ENCODE peak calls at places on chromosomes 16 and 17, in five cellular contexts. Z is fibroblast of mammary gland, A is brain microvascular endothelial cell, C is left colon, T is kidney tubule cell. B is an unnamed sample.

GRCh38 chr17:17152385-17152784 is 53.7 kb downstream of the PLD6 start:
- DNase-seq in Z (no peak), A (no peak), C (peak; percentile 19), T (peak; percentile 81), B (no peak)

GRCh38 chr17:4968166-4968915 is 724 bp upstream of the SPAG7 start:
- DNase-seq in Z (no peak), A (no peak), C (no peak), T (no peak), B (no peak)

GRCh38 chr16:77437859-77438258 is 3.0 kb upstream of the ADAMTS18 start:
- DNase-seq in Z (peak; percentile 25), A (peak; percentile 56), C (no peak), T (peak; percentile 28), B (no peak)

GRCh38 chr17:74240637-74241036 is 27.3 kb downstream of the TTYH2 start:
- DNase-seq in Z (peak; percentile 83), A (no peak), C (no peak), T (no peak), B (peak; percentile 27)

GRCh38 chr16:4377573-4378146 is 6.0 kb downstream of the VASN start:
- DNase-seq in Z (no peak), A (no peak), C (no peak), T (no peak), B (no peak)

GRCh38 chr16:85321856-85322271 is 209.6 kb upstream of the CIBAR2 start:
- DNase-seq in Z (peak; percentile 99), A (peak; percentile 55), C (peak; percentile 69), T (peak; percentile 32), B (peak; percentile 99)

GRCh38 chr17:82328994-82329507 is 4.5 kb downstream of the SECTM1 start:
- DNase-seq in Z (no peak), A (no peak), C (peak; percentile 37), T (no peak), B (no peak)

GRCh38 chr16:19853973-19854876 is 30.4 kb downstream of the GPRC5B start:
- DNase-seq in Z (no peak), A (no peak), C (no peak), T (peak; percentile 17), B (no peak)

GRCh38 chr17:74332017-74332650 is 6.1 kb downstream of the KIF19 start:
- DNase-seq in Z (no peak), A (no peak), C (no peak), T (no peak), B (no peak)

GRCh38 chr16:89044394-89045180 is 49.1 kb upstream of the ACSF3 start:
- DNase-seq in Z (no peak), A (no peak), C (peak; percentile 2), T (no peak), B (no peak)

GRCh38 chr16:70782237-70782636 is 18.7 kb downstream of the VAC14 start:
- DNase-seq in Z (no peak), A (no peak), C (no peak), T (no peak), B (no peak)

GRCh38 chr16:75632857-75633256 is 9.8 kb upstream of the ADAT1 start:
- DNase-seq in Z (no peak), A (no peak), C (no peak), T (no peak), B (no peak)

GRCh38 chr16:57769541-57770145 is 32.6 kb downstream of the KIFC3 start:
- DNase-seq in Z (no peak), A (no peak), C (no peak), T (no peak), B (no peak)

GRCh38 chr17:81043725-81044427 is 8.9 kb downstream of the BAIAP2 start:
- DNase-seq in Z (no peak), A (peak; percentile 25), C (no peak), T (peak; percentile 98), B (no peak)

GRCh38 chr16:4098496-4098895 is 17.7 kb downstream of the ADCY9 start:
- DNase-seq in Z (no peak), A (no peak), C (no peak), T (no peak), B (no peak)

GRCh38 chr17:77379837-77380236 is 239.1 kb downstream of the SEC14L1 start:
- DNase-seq in Z (no peak), A (no peak), C (no peak), T (no peak), B (no peak)

GRCh38 chr16:50314665-50315064 is 48.3 kb downstream of the ADCY7 start:
- DNase-seq in Z (no peak), A (no peak), C (no peak), T (no peak), B (no peak)

GRCh38 chr17:2181206-2181983 is 122.2 kb downstream of the SMG6 start:
- DNase-seq in Z (peak; percentile 94), A (peak; percentile 93), C (peak; percentile 33), T (no peak), B (peak; percentile 98)

GRCh38 chr16:35252356-35252936 is 1793.0 kb downstream of the TP53TG3F start:
- DNase-seq in Z (peak; percentile 6), A (no peak), C (no peak), T (no peak), B (no peak)

GRCh38 chr16:27237229-27238015 is 31.1 kb downstream of the NSMCE1 start:
- DNase-seq in Z (no peak), A (peak; percentile 46), C (peak; percentile 50), T (no peak), B (no peak)

GRCh38 chr17:73288534-73289302 is 23.1 kb downstream of the CDC42EP4 start:
- DNase-seq in Z (peak; percentile 52), A (no peak), C (peak; percentile 78), T (peak; percentile 22), B (no peak)

GRCh38 chr17:14316131-14316854 is 15.4 kb downstream of the HS3ST3B1 start:
- DNase-seq in Z (peak; percentile 46), A (no peak), C (no peak), T (no peak), B (no peak)

GRCh38 chr17:56679767-56680422 is 86.4 kb downstream of the NOG start:
- DNase-seq in Z (no peak), A (peak; percentile 5), C (no peak), T (peak; percentile 41), B (no peak)

GRCh38 chr16:57892447-57893096 is 78.4 kb downstream of the CNGB1 start:
- DNase-seq in Z (no peak), A (peak; percentile 62), C (peak; percentile 28), T (peak; percentile 52), B (no peak)

B was measured in stromal cell of bone marrow.